ENCODE peak calls at places on chromosomes 5 and 9, in five cellular contexts. K, A, Y, V and W are unnamed samples.

GRCh38 chr5:44987026-44987425 is 178.3 kb downstream of the MRPS30 start:
- DNase-seq in K (no peak), A (no peak), Y (no peak), V (no peak), W (no peak)

GRCh38 chr9:82721596-82721995 is 341.3 kb downstream of the RASEF start:
- DNase-seq in K (no peak), A (no peak), Y (no peak), V (peak), W (no peak)

GRCh38 chr5:34709861-34710673 is 53.9 kb downstream of the RAI14 start:
- DNase-seq in K (no peak), A (no peak), Y (no peak), V (peak), W (no peak)

GRCh38 chr5:159504857-159505304 is 174.6 kb upstream of the IL12B start:
- DNase-seq in K (no peak), A (no peak), Y (no peak), V (peak), W (no peak)

GRCh38 chr5:142722146-142722545 is 36.3 kb upstream of the FGF1 start:
- DNase-seq in K (no peak), A (no peak), Y (no peak), V (peak), W (no peak)

GRCh38 chr5:56625577-56625976 is 189.8 kb upstream of the MAP3K1 start:
- DNase-seq in K (no peak), A (no peak), Y (no peak), V (peak), W (no peak)

GRCh38 chr9:134175808-134176598 is 11.6 kb upstream of the RNU6ATAC start:
- DNase-seq in K (peak), A (no peak), Y (peak), V (no peak), W (no peak)

GRCh38 chr9:93299418-93300174 is 115.7 kb downstream of the WNK2 start:
- DNase-seq in K (peak), A (no peak), Y (peak), V (no peak), W (no peak)

GRCh38 chr5:9059920-9060691 is 485.8 kb downstream of the SEMA5A start:
- DNase-seq in K (no peak), A (no peak), Y (no peak), V (peak), W (no peak)

GRCh38 chr9:106892632-106893031 is 29.7 kb downstream of the ZNF462 start:
- DNase-seq in K (peak), A (no peak), Y (no peak), V (peak), W (no peak)

GRCh38 chr5:154368041-154368800 is 77.6 kb upstream of the SAP30L start:
- DNase-seq in K (peak), A (no peak), Y (no peak), V (peak), W (no peak)

GRCh38 chr9:801399-802071 is 40.0 kb upstream of the DMRT1 start:
- DNase-seq in K (no peak), A (no peak), Y (no peak), V (peak), W (no peak)

GRCh38 chr5:139402561-139403158 is 1.2 kb downstream of the SPATA24 start:
- DNase-seq in K (no peak), A (no peak), Y (peak), V (no peak), W (no peak)

GRCh38 chr5:40276426-40277102 is 403.2 kb upstream of the PTGER4 start:
- DNase-seq in K (no peak), A (no peak), Y (no peak), V (no peak), W (no peak)

GRCh38 chr5:169717298-169717697 is 80.2 kb downstream of the DOCK2 start:
- DNase-seq in K (no peak), A (no peak), Y (no peak), V (peak), W (no peak)

GRCh38 chr9:73093016-73093739 is 58.5 kb upstream of the ANXA1 start:
- DNase-seq in K (no peak), A (no peak), Y (no peak), V (no peak), W (no peak)

GRCh38 chr5:95595289-95595931 is 24.5 kb upstream of the GPR150 start:
- DNase-seq in K (no peak), A (no peak), Y (no peak), V (no peak), W (no peak)

GRCh38 chr5:78587775-78588291 is 60.7 kb downstream of the LHFPL2 start:
- DNase-seq in K (peak), A (no peak), Y (no peak), V (peak), W (no peak)

GRCh38 chr9:77663754-77664153 is 15.6 kb upstream of the GNA14 start:
- DNase-seq in K (peak), A (no peak), Y (no peak), V (no peak), W (no peak)

GRCh38 chr9:134099123-134099761 is 31.4 kb upstream of the BRD3 start:
- DNase-seq in K (no peak), A (no peak), Y (no peak), V (peak), W (peak)

GRCh38 chr5:139110526-139111168 is 87.5 kb downstream of the SIL1 start:
- DNase-seq in K (no peak), A (no peak), Y (no peak), V (no peak), W (no peak)

GRCh38 chr5:141431286-141431685 is 979 bp downstream of the PCDHGA12 start:
- DNase-seq in K (no peak), A (no peak), Y (no peak), V (peak), W (no peak)

GRCh38 chr9:115035872-115036612 is 81.9 kb downstream of the TNC start:
- DNase-seq in K (no peak), A (no peak), Y (no peak), V (peak), W (no peak)

GRCh38 chr5:118249386-118249785 is 739.0 kb downstream of the DTWD2 start:
- DNase-seq in K (no peak), A (no peak), Y (no peak), V (no peak), W (no peak)

GRCh38 chr5:55101556-55102276 is 730 bp upstream of the GZMA start:
- DNase-seq in K (no peak), A (no peak), Y (no peak), V (no peak), W (no peak)

GRCh38 chr5:1542755-1543154 is 19.0 kb upstream of the LPCAT1 start:
- DNase-seq in K (no peak), A (no peak), Y (peak), V (no peak), W (no peak)

GRCh38 chr5:55638455-55638854 is 73.7 kb downstream of the SLC38A9 start:
- DNase-seq in K (no peak), A (no peak), Y (no peak), V (peak), W (no peak)

GRCh38 chr5:131209506-131210191 is 38.9 kb downstream of the LYRM7 start:
- DNase-seq in K (no peak), A (no peak), Y (no peak), V (no peak), W (no peak)

GRCh38 chr5:140131967-140132409 is 6.3 kb downstream of the IGIP start:
- DNase-seq in K (no peak), A (no peak), Y (no peak), V (peak), W (no peak)

GRCh38 chr5:72305194-72306142 is 14.6 kb downstream of the MRPS27 start:
- DNase-seq in K (no peak), A (no peak), Y (no peak), V (no peak), W (no peak)
- TF ChIP-seq CTCF in K (no peak), A (no peak), Y (no peak), V (no peak), W (no peak)

GRCh38 chr5:26192496-26192895 is 845.9 kb downstream of the CDH9 start:
- DNase-seq in K (no peak), A (no peak), Y (no peak), V (peak), W (no peak)

GRCh38 chr5:26193626-26194025 is 844.8 kb downstream of the CDH9 start:
- DNase-seq in K (no peak), A (no peak), Y (no peak), V (no peak), W (no peak)
- TF ChIP-seq CTCF in K (no peak), A (no peak), Y (no peak), V (no peak), W (no peak)

DNA sequence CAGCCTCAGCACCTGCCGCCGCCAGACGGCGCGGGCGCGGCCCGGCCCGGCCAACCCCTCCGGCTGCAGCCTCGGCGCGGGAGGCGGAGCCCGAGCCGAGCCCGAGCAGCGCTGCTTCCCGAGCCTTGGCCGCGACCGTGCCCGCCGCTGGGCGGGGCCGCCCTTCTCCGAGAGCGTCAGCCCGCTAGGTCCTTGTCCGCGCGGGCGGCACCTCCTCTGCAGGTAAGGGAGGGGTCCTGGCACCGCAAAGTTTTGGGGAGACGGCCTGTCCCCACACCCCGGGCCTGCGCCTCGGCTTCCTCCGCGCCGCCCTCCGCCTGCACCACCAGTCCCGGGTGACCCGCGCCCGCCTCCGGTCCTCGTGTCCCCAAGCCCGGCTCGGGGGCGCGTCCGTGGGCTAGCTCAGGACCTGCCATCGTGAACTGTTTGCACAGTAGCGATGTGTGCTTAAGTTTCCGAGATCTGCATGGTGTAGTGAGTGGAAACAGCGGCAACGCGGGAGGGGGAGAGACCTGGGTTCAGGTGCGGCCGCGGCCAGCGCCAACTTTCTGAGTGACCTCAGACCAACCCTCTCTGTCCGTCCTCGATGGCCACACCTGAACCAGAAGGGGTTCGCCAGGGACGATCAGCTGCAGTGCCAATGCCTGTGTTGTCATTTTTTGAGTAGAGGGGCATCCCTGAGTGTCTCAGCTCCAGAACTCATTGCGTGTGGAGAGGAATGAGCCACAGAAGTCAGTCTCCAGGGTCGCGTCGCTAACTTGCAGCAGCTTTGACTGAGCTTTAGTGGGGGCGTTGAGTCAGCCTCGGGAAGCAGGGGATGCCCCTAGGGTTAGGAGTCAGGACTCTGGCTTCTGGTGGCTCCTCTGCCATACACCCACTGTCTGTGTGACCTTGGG is at the start of gene FRMPD1:
- DNase-seq in K (peak), A (peak), Y (no peak), V (peak), W (no peak)
- TF ChIP-seq CTCF in K (no peak), A (no peak), Y (no peak), V (no peak), W (peak)

GRCh38 chr5:179362355-179362754 is 17.1 kb upstream of the ADAMTS2 start:
- DNase-seq in K (no peak), A (no peak), Y (no peak), V (no peak), W (no peak)
- TF ChIP-seq CTCF in K (no peak), A (no peak), Y (no peak), V (no peak), W (no peak)

GRCh38 chr5:172006378-172007152 is at the start of gene FBXW11:
- DNase-seq in K (peak), A (peak), Y (peak), V (peak), W (peak)
- TF ChIP-seq CTCF in K (no peak), A (no peak), Y (peak), V (no peak), W (no peak)

GRCh38 chr5:175141421-175141820 is 302.6 kb downstream of the DRD1 start:
- DNase-seq in K (no peak), A (no peak), Y (no peak), V (no peak), W (no peak)

GRCh38 chr5:175148773-175149172 is 295.2 kb downstream of the DRD1 start:
- DNase-seq in K (no peak), A (no peak), Y (no peak), V (no peak), W (no peak)

DNA sequence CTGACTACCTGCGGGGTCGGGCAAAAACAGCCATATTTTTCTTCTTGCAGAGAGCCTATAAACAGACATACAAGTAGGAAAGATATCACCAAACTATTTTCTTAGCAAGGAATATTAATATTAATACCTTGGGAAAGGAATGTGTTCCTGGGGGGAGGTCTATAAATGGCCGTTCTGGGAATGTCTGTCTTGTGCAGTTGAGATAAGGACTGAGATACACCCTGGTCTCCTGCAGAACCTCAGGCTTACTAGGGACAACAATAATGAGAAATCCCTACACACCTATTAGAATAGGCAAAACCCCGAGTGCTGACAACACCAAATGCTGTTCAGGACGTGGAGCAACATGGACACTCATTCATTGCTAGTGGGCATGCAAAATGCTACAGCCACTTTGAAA is 297.2 kb downstream of the DRD1 start:
- DNase-seq in K (no peak), A (no peak), Y (no peak), V (peak), W (no peak)
- TF ChIP-seq CTCF in K (no peak), A (no peak), Y (no peak), V (no peak), W (no peak)